ENCODE peak calls at places on chromosome 11, in seven cellular contexts. One of them, this sample, is unnamed.

GRCh38 chr11:1425006-1425405 is 35.3 kb downstream of the BRSK2 start:
- DNase-seq in tibial nerve: no peak
- DNase-seq in A549: no peak
- DNase-seq in osteocyte: no peak
- DNase-seq in stimulated activated CD4-positive, alpha-beta T cell treated with anti-CD3 and anti-CD28 coated beads, Interleukin-4, amount 100 ng/mL, for 48 hours: no peak
- DNase-seq in stimulated activated naive B cell treated with anti-CD40 and anti-IgM and Interleukin-4, amounts not matched to agents 10 μg/mL and 1 μg/mL and 100 μg/mL, for 72 hours: no peak
- DNase-seq in fibroblast of mammary gland: no peak
- DNase-seq in this sample: no peak

GRCh38 chr11:11243258-11243789 is 109.7 kb downstream of the CSNK2A3 start:
- DNase-seq in A549: no peak
- DNase-seq in stimulated activated CD4-positive, alpha-beta T cell treated with anti-CD3 and anti-CD28 coated beads, Interleukin-4, amount 100 ng/mL, for 48 hours: no peak
- DNase-seq in osteocyte: no peak
- DNase-seq in fibroblast of mammary gland: no peak
- DNase-seq in stimulated activated naive B cell treated with anti-CD40 and anti-IgM and Interleukin-4, amounts not matched to agents 10 μg/mL and 1 μg/mL and 100 μg/mL, for 72 hours: no peak
- DNase-seq in tibial nerve: peak
- DNase-seq in this sample: peak

GRCh38 chr11:96338910-96339703 is 3.9 kb downstream of the MAML2 start:
- DNase-seq in osteocyte: no peak
- DNase-seq in A549: no peak
- DNase-seq in tibial nerve: no peak
- DNase-seq in stimulated activated naive B cell treated with anti-CD40 and anti-IgM and Interleukin-4, amounts not matched to agents 10 μg/mL and 1 μg/mL and 100 μg/mL, for 72 hours: peak
- DNase-seq in fibroblast of mammary gland: peak
- DNase-seq in stimulated activated CD4-positive, alpha-beta T cell treated with anti-CD3 and anti-CD28 coated beads, Interleukin-4, amount 100 ng/mL, for 48 hours: no peak
- DNase-seq in this sample: no peak

GRCh38 chr11:75797116-75797515 is 17.9 kb upstream of the UVRAG start:
- DNase-seq in osteocyte: no peak
- DNase-seq in A549: no peak
- DNase-seq in stimulated activated CD4-positive, alpha-beta T cell treated with anti-CD3 and anti-CD28 coated beads, Interleukin-4, amount 100 ng/mL, for 48 hours: no peak
- DNase-seq in fibroblast of mammary gland: no peak
- DNase-seq in stimulated activated naive B cell treated with anti-CD40 and anti-IgM and Interleukin-4, amounts not matched to agents 10 μg/mL and 1 μg/mL and 100 μg/mL, for 72 hours: no peak
- DNase-seq in tibial nerve: no peak
- DNase-seq in this sample: no peak

GRCh38 chr11:116693206-116694016 is 79.4 kb downstream of the BUD13 start:
- DNase-seq in fibroblast of mammary gland: no peak
- DNase-seq in osteocyte: peak
- DNase-seq in stimulated activated CD4-positive, alpha-beta T cell treated with anti-CD3 and anti-CD28 coated beads, Interleukin-4, amount 100 ng/mL, for 48 hours: no peak
- DNase-seq in A549: no peak
- DNase-seq in stimulated activated naive B cell treated with anti-CD40 and anti-IgM and Interleukin-4, amounts not matched to agents 10 μg/mL and 1 μg/mL and 100 μg/mL, for 72 hours: no peak
- DNase-seq in tibial nerve: no peak
- DNase-seq in this sample: peak

GRCh38 chr11:130737866-130738431 is 178.3 kb downstream of the SNX19 start:
- DNase-seq in fibroblast of mammary gland: peak
- DNase-seq in stimulated activated naive B cell treated with anti-CD40 and anti-IgM and Interleukin-4, amounts not matched to agents 10 μg/mL and 1 μg/mL and 100 μg/mL, for 72 hours: no peak
- DNase-seq in stimulated activated CD4-positive, alpha-beta T cell treated with anti-CD3 and anti-CD28 coated beads, Interleukin-4, amount 100 ng/mL, for 48 hours: no peak
- DNase-seq in A549: no peak
- DNase-seq in tibial nerve: no peak
- DNase-seq in osteocyte: no peak
- DNase-seq in this sample: no peak

GRCh38 chr11:47378011-47378835 is at the start of gene SPI1:
- DNase-seq in stimulated activated CD4-positive, alpha-beta T cell treated with anti-CD3 and anti-CD28 coated beads, Interleukin-4, amount 100 ng/mL, for 48 hours: no peak
- DNase-seq in stimulated activated naive B cell treated with anti-CD40 and anti-IgM and Interleukin-4, amounts not matched to agents 10 μg/mL and 1 μg/mL and 100 μg/mL, for 72 hours: peak
- DNase-seq in tibial nerve: no peak
- DNase-seq in A549: no peak
- DNase-seq in osteocyte: no peak
- DNase-seq in fibroblast of mammary gland: no peak
- DNase-seq in this sample: no peak

GRCh38 chr11:134254433-134254832 is 1.1 kb downstream of the ACAD8 start:
- DNase-seq in stimulated activated CD4-positive, alpha-beta T cell treated with anti-CD3 and anti-CD28 coated beads, Interleukin-4, amount 100 ng/mL, for 48 hours: no peak
- DNase-seq in A549: no peak
- DNase-seq in tibial nerve: no peak
- DNase-seq in osteocyte: no peak
- DNase-seq in fibroblast of mammary gland: no peak
- DNase-seq in stimulated activated naive B cell treated with anti-CD40 and anti-IgM and Interleukin-4, amounts not matched to agents 10 μg/mL and 1 μg/mL and 100 μg/mL, for 72 hours: no peak
- DNase-seq in this sample: no peak

GRCh38 chr11:33665666-33666065 is 35.0 kb downstream of the C11orf91 start:
- DNase-seq in stimulated activated naive B cell treated with anti-CD40 and anti-IgM and Interleukin-4, amounts not matched to agents 10 μg/mL and 1 μg/mL and 100 μg/mL, for 72 hours: no peak
- DNase-seq in osteocyte: peak
- DNase-seq in tibial nerve: no peak
- DNase-seq in fibroblast of mammary gland: no peak
- DNase-seq in A549: no peak
- DNase-seq in stimulated activated CD4-positive, alpha-beta T cell treated with anti-CD3 and anti-CD28 coated beads, Interleukin-4, amount 100 ng/mL, for 48 hours: no peak
- DNase-seq in this sample: peak

GRCh38 chr11:28231475-28231874 is 123.3 kb downstream of the METTL15 start:
- DNase-seq in tibial nerve: no peak
- DNase-seq in stimulated activated naive B cell treated with anti-CD40 and anti-IgM and Interleukin-4, amounts not matched to agents 10 μg/mL and 1 μg/mL and 100 μg/mL, for 72 hours: no peak
- DNase-seq in fibroblast of mammary gland: peak
- DNase-seq in stimulated activated CD4-positive, alpha-beta T cell treated with anti-CD3 and anti-CD28 coated beads, Interleukin-4, amount 100 ng/mL, for 48 hours: no peak
- DNase-seq in A549: peak
- DNase-seq in osteocyte: no peak
- DNase-seq in this sample: no peak

GRCh38 chr11:90809581-90809980 is 586.7 kb upstream of the CHORDC1 start:
- DNase-seq in A549: no peak
- DNase-seq in fibroblast of mammary gland: no peak
- DNase-seq in stimulated activated naive B cell treated with anti-CD40 and anti-IgM and Interleukin-4, amounts not matched to agents 10 μg/mL and 1 μg/mL and 100 μg/mL, for 72 hours: no peak
- DNase-seq in tibial nerve: no peak
- DNase-seq in stimulated activated CD4-positive, alpha-beta T cell treated with anti-CD3 and anti-CD28 coated beads, Interleukin-4, amount 100 ng/mL, for 48 hours: no peak
- DNase-seq in osteocyte: no peak
- DNase-seq in this sample: no peak

GRCh38 chr11:73875840-73876239 is 806 bp downstream of the COA4 start:
- DNase-seq in A549: no peak
- DNase-seq in fibroblast of mammary gland: no peak
- DNase-seq in osteocyte: no peak
- DNase-seq in tibial nerve: no peak
- DNase-seq in stimulated activated CD4-positive, alpha-beta T cell treated with anti-CD3 and anti-CD28 coated beads, Interleukin-4, amount 100 ng/mL, for 48 hours: no peak
- DNase-seq in stimulated activated naive B cell treated with anti-CD40 and anti-IgM and Interleukin-4, amounts not matched to agents 10 μg/mL and 1 μg/mL and 100 μg/mL, for 72 hours: no peak
- DNase-seq in this sample: no peak

GRCh38 chr11:3853935-3854659 is 1.4 kb upstream of the STIM1 start:
- DNase-seq in A549: no peak
- DNase-seq in fibroblast of mammary gland: no peak
- DNase-seq in osteocyte: no peak
- DNase-seq in stimulated activated naive B cell treated with anti-CD40 and anti-IgM and Interleukin-4, amounts not matched to agents 10 μg/mL and 1 μg/mL and 100 μg/mL, for 72 hours: peak
- DNase-seq in tibial nerve: no peak
- DNase-seq in stimulated activated CD4-positive, alpha-beta T cell treated with anti-CD3 and anti-CD28 coated beads, Interleukin-4, amount 100 ng/mL, for 48 hours: no peak
- DNase-seq in this sample: peak

GRCh38 chr11:17601206-17602075 is 54.4 kb downstream of the OTOG start:
- DNase-seq in tibial nerve: no peak
- DNase-seq in A549: no peak
- DNase-seq in stimulated activated CD4-positive, alpha-beta T cell treated with anti-CD3 and anti-CD28 coated beads, Interleukin-4, amount 100 ng/mL, for 48 hours: no peak
- DNase-seq in fibroblast of mammary gland: no peak
- DNase-seq in stimulated activated naive B cell treated with anti-CD40 and anti-IgM and Interleukin-4, amounts not matched to agents 10 μg/mL and 1 μg/mL and 100 μg/mL, for 72 hours: no peak
- DNase-seq in osteocyte: no peak
- DNase-seq in this sample: no peak

GRCh38 chr11:66142370-66143263 is 72.5 kb downstream of the PACS1 start:
- DNase-seq in stimulated activated naive B cell treated with anti-CD40 and anti-IgM and Interleukin-4, amounts not matched to agents 10 μg/mL and 1 μg/mL and 100 μg/mL, for 72 hours: no peak
- DNase-seq in A549: peak
- DNase-seq in fibroblast of mammary gland: no peak
- DNase-seq in tibial nerve: no peak
- DNase-seq in osteocyte: no peak
- DNase-seq in stimulated activated CD4-positive, alpha-beta T cell treated with anti-CD3 and anti-CD28 coated beads, Interleukin-4, amount 100 ng/mL, for 48 hours: no peak
- DNase-seq in this sample: no peak

GRCh38 chr11:34223021-34223813 is 117.8 kb downstream of the NAT10 start:
- DNase-seq in A549: no peak
- DNase-seq in stimulated activated naive B cell treated with anti-CD40 and anti-IgM and Interleukin-4, amounts not matched to agents 10 μg/mL and 1 μg/mL and 100 μg/mL, for 72 hours: no peak
- DNase-seq in fibroblast of mammary gland: peak
- DNase-seq in osteocyte: no peak
- DNase-seq in tibial nerve: peak
- DNase-seq in stimulated activated CD4-positive, alpha-beta T cell treated with anti-CD3 and anti-CD28 coated beads, Interleukin-4, amount 100 ng/mL, for 48 hours: no peak
- DNase-seq in this sample: peak

GRCh38 chr11:70016666-70017347 is 61.3 kb upstream of the ANO1 start:
- DNase-seq in tibial nerve: no peak
- DNase-seq in stimulated activated naive B cell treated with anti-CD40 and anti-IgM and Interleukin-4, amounts not matched to agents 10 μg/mL and 1 μg/mL and 100 μg/mL, for 72 hours: no peak
- DNase-seq in osteocyte: no peak
- DNase-seq in stimulated activated CD4-positive, alpha-beta T cell treated with anti-CD3 and anti-CD28 coated beads, Interleukin-4, amount 100 ng/mL, for 48 hours: no peak
- DNase-seq in fibroblast of mammary gland: peak
- DNase-seq in A549: no peak
- DNase-seq in this sample: no peak

GRCh38 chr11:71539017-71539416 is 1.2 kb downstream of the KRTAP5-8 start:
- DNase-seq in osteocyte: peak
- DNase-seq in A549: no peak
- DNase-seq in fibroblast of mammary gland: no peak
- DNase-seq in stimulated activated CD4-positive, alpha-beta T cell treated with anti-CD3 and anti-CD28 coated beads, Interleukin-4, amount 100 ng/mL, for 48 hours: no peak
- DNase-seq in tibial nerve: no peak
- DNase-seq in stimulated activated naive B cell treated with anti-CD40 and anti-IgM and Interleukin-4, amounts not matched to agents 10 μg/mL and 1 μg/mL and 100 μg/mL, for 72 hours: no peak
- DNase-seq in this sample: no peak

GRCh38 chr11:70603756-70604211 is 205.5 kb downstream of the CTTN start:
- DNase-seq in osteocyte: no peak
- DNase-seq in stimulated activated naive B cell treated with anti-CD40 and anti-IgM and Interleukin-4, amounts not matched to agents 10 μg/mL and 1 μg/mL and 100 μg/mL, for 72 hours: no peak
- DNase-seq in tibial nerve: no peak
- DNase-seq in stimulated activated CD4-positive, alpha-beta T cell treated with anti-CD3 and anti-CD28 coated beads, Interleukin-4, amount 100 ng/mL, for 48 hours: no peak
- DNase-seq in fibroblast of mammary gland: no peak
- DNase-seq in A549: no peak
- DNase-seq in this sample: no peak

GRCh38 chr11:63592975-63593395 is 21.2 kb downstream of the PLAAT3 start:
- DNase-seq in stimulated activated CD4-positive, alpha-beta T cell treated with anti-CD3 and anti-CD28 coated beads, Interleukin-4, amount 100 ng/mL, for 48 hours: no peak
- DNase-seq in A549: peak
- DNase-seq in fibroblast of mammary gland: peak
- DNase-seq in stimulated activated naive B cell treated with anti-CD40 and anti-IgM and Interleukin-4, amounts not matched to agents 10 μg/mL and 1 μg/mL and 100 μg/mL, for 72 hours: no peak
- DNase-seq in osteocyte: no peak
- DNase-seq in tibial nerve: no peak
- DNase-seq in this sample: no peak

GRCh38 chr11:74257934-74258553 is 53.4 kb downstream of the P4HA3 start:
- DNase-seq in stimulated activated naive B cell treated with anti-CD40 and anti-IgM and Interleukin-4, amounts not matched to agents 10 μg/mL and 1 μg/mL and 100 μg/mL, for 72 hours: no peak
- DNase-seq in fibroblast of mammary gland: peak
- DNase-seq in osteocyte: no peak
- DNase-seq in stimulated activated CD4-positive, alpha-beta T cell treated with anti-CD3 and anti-CD28 coated beads, Interleukin-4, amount 100 ng/mL, for 48 hours: no peak
- DNase-seq in tibial nerve: no peak
- DNase-seq in A549: peak
- DNase-seq in this sample: peak

GRCh38 chr11:103587951-103588788 is 448.3 kb upstream of the DDI1 start:
- DNase-seq in tibial nerve: no peak
- DNase-seq in fibroblast of mammary gland: no peak
- DNase-seq in A549: no peak
- DNase-seq in stimulated activated CD4-positive, alpha-beta T cell treated with anti-CD3 and anti-CD28 coated beads, Interleukin-4, amount 100 ng/mL, for 48 hours: no peak
- DNase-seq in osteocyte: no peak
- DNase-seq in stimulated activated naive B cell treated with anti-CD40 and anti-IgM and Interleukin-4, amounts not matched to agents 10 μg/mL and 1 μg/mL and 100 μg/mL, for 72 hours: no peak
- DNase-seq in this sample: no peak

GRCh38 chr11:2670541-2671100 is 29.2 kb downstream of the KCNQ1OT1 start:
- DNase-seq in A549: no peak
- DNase-seq in stimulated activated CD4-positive, alpha-beta T cell treated with anti-CD3 and anti-CD28 coated beads, Interleukin-4, amount 100 ng/mL, for 48 hours: no peak
- DNase-seq in osteocyte: peak
- DNase-seq in tibial nerve: no peak
- DNase-seq in fibroblast of mammary gland: no peak
- DNase-seq in stimulated activated naive B cell treated with anti-CD40 and anti-IgM and Interleukin-4, amounts not matched to agents 10 μg/mL and 1 μg/mL and 100 μg/mL, for 72 hours: no peak
- DNase-seq in this sample: peak

GRCh38 chr11:47552086-47552580 is 799 bp downstream of the CELF1 start:
- DNase-seq in stimulated activated naive B cell treated with anti-CD40 and anti-IgM and Interleukin-4, amounts not matched to agents 10 μg/mL and 1 μg/mL and 100 μg/mL, for 72 hours: peak
- DNase-seq in osteocyte: no peak
- DNase-seq in stimulated activated CD4-positive, alpha-beta T cell treated with anti-CD3 and anti-CD28 coated beads, Interleukin-4, amount 100 ng/mL, for 48 hours: no peak
- DNase-seq in fibroblast of mammary gland: peak
- DNase-seq in tibial nerve: no peak
- DNase-seq in A549: peak
- DNase-seq in this sample: no peak

GRCh38 chr11:9179141-9179540 is 86.0 kb downstream of the DENND5A start:
- DNase-seq in A549: no peak
- DNase-seq in tibial nerve: no peak
- DNase-seq in stimulated activated CD4-positive, alpha-beta T cell treated with anti-CD3 and anti-CD28 coated beads, Interleukin-4, amount 100 ng/mL, for 48 hours: no peak
- DNase-seq in fibroblast of mammary gland: no peak
- DNase-seq in stimulated activated naive B cell treated with anti-CD40 and anti-IgM and Interleukin-4, amounts not matched to agents 10 μg/mL and 1 μg/mL and 100 μg/mL, for 72 hours: no peak
- DNase-seq in osteocyte: no peak
- DNase-seq in this sample: no peak

GRCh38 chr11:121936781-121937447 is 179.1 kb downstream of the BLID start:
- DNase-seq in tibial nerve: no peak
- DNase-seq in osteocyte: no peak
- DNase-seq in A549: no peak
- DNase-seq in stimulated activated naive B cell treated with anti-CD40 and anti-IgM and Interleukin-4, amounts not matched to agents 10 μg/mL and 1 μg/mL and 100 μg/mL, for 72 hours: no peak
- DNase-seq in fibroblast of mammary gland: peak
- DNase-seq in stimulated activated CD4-positive, alpha-beta T cell treated with anti-CD3 and anti-CD28 coated beads, Interleukin-4, amount 100 ng/mL, for 48 hours: no peak
- DNase-seq in this sample: no peak

This sample was measured in vagina.